ENCODE peak calls at places on chromosomes 3 and 15, in six cellular contexts. One of them, this sample, is unnamed. For H3K4me1, the result is how much of the 10 kb centered on the place peaks cover.

GRCh38 chr3:195119461-195120198 is 151.3 kb downstream of the XXYLT1 start:
- DNase-seq in IMR-90: peak
- DNase-seq in right cardiac atrium: peak
- DNase-seq in aorta: no peak
- DNase-seq in psoas muscle: no peak
- DNase-seq in fibroblast of lung: peak
- DNase-seq in this sample: no peak

GRCh38 chr3:11588338-11588737 is 55.4 kb downstream of the VGLL4 start:
- DNase-seq in IMR-90: no peak
- DNase-seq in right cardiac atrium: no peak
- DNase-seq in aorta: no peak
- DNase-seq in psoas muscle: no peak
- DNase-seq in fibroblast of lung: no peak
- DNase-seq in this sample: no peak

GRCh38 chr15:69543681-69544080 is 91.1 kb downstream of the RPLP1 start:
- DNase-seq in IMR-90: no peak
- DNase-seq in right cardiac atrium: no peak
- DNase-seq in aorta: no peak
- DNase-seq in psoas muscle: no peak
- DNase-seq in fibroblast of lung: no peak
- DNase-seq in this sample: no peak

GRCh38 chr3:171526869-171527268 is 66.7 kb upstream of the TNIK start:
- DNase-seq in IMR-90: peak
- DNase-seq in right cardiac atrium: no peak
- DNase-seq in aorta: no peak
- DNase-seq in psoas muscle: no peak
- DNase-seq in fibroblast of lung: peak
- DNase-seq in this sample: no peak

GRCh38 chr3:141699349-141699748 is 38.7 kb upstream of the RNF7 start:
- DNase-seq in IMR-90: peak
- DNase-seq in right cardiac atrium: no peak
- DNase-seq in aorta: no peak
- DNase-seq in psoas muscle: no peak
- DNase-seq in fibroblast of lung: no peak
- DNase-seq in this sample: no peak

GRCh38 chr3:13595001-13595421 is 46.1 kb downstream of the FBLN2 start:
- DNase-seq in IMR-90: no peak
- DNase-seq in right cardiac atrium: peak
- DNase-seq in aorta: no peak
- DNase-seq in psoas muscle: no peak
- DNase-seq in fibroblast of lung: no peak
- DNase-seq in this sample: no peak

GRCh38 chr3:141894524-141895176 is 18.2 kb downstream of the ATP1B3 start:
- DNase-seq in IMR-90: peak
- DNase-seq in right cardiac atrium: no peak
- DNase-seq in aorta: no peak
- DNase-seq in psoas muscle: no peak
- DNase-seq in fibroblast of lung: peak
- DNase-seq in this sample: peak

GRCh38 chr3:32882603-32883025 is 64.8 kb downstream of the TRIM71 start:
- DNase-seq in IMR-90: no peak
- DNase-seq in right cardiac atrium: no peak
- DNase-seq in aorta: no peak
- DNase-seq in psoas muscle: no peak
- DNase-seq in fibroblast of lung: no peak
- DNase-seq in this sample: no peak

GRCh38 chr15:100968043-100968966 is 49.1 kb downstream of the LRRK1 start:
- DNase-seq in IMR-90: peak
- DNase-seq in right cardiac atrium: no peak
- DNase-seq in aorta: no peak
- DNase-seq in psoas muscle: no peak
- DNase-seq in fibroblast of lung: no peak
- DNase-seq in this sample: peak

GRCh38 chr3:105844713-105845112 is 24.1 kb downstream of the CBLB start:
- DNase-seq in IMR-90: no peak
- DNase-seq in right cardiac atrium: no peak
- DNase-seq in aorta: no peak
- DNase-seq in psoas muscle: no peak
- DNase-seq in fibroblast of lung: no peak
- DNase-seq in this sample: no peak

GRCh38 chr3:123658118-123658859 is 73.4 kb upstream of the HACD2 start:
- DNase-seq in IMR-90: peak
- DNase-seq in right cardiac atrium: peak
- DNase-seq in aorta: peak
- DNase-seq in psoas muscle: peak
- DNase-seq in fibroblast of lung: peak
- DNase-seq in this sample: no peak

GRCh38 chr15:43206054-43206453 is 14.8 kb downstream of the EPB42 start:
- DNase-seq in IMR-90: no peak
- DNase-seq in right cardiac atrium: no peak
- DNase-seq in aorta: no peak
- DNase-seq in psoas muscle: no peak
- DNase-seq in fibroblast of lung: no peak
- DNase-seq in this sample: no peak

GRCh38 chr3:111218615-111219014 is 147.0 kb downstream of the NECTIN3 start:
- DNase-seq in IMR-90: no peak
- DNase-seq in right cardiac atrium: no peak
- DNase-seq in aorta: no peak
- DNase-seq in psoas muscle: no peak
- DNase-seq in fibroblast of lung: no peak
- DNase-seq in this sample: no peak

GRCh38 chr3:109480014-109480413 is 142.7 kb upstream of the DPPA4 start:
- DNase-seq in IMR-90: no peak
- DNase-seq in right cardiac atrium: no peak
- DNase-seq in aorta: no peak
- DNase-seq in psoas muscle: no peak
- DNase-seq in fibroblast of lung: no peak
- DNase-seq in this sample: no peak

GRCh38 chr15:60583946-60584345 is 105.0 kb upstream of the ICE2 start:
- DNase-seq in IMR-90: no peak
- DNase-seq in right cardiac atrium: no peak
- DNase-seq in aorta: no peak
- DNase-seq in psoas muscle: no peak
- DNase-seq in fibroblast of lung: no peak
- DNase-seq in this sample: no peak

GRCh38 chr3:84600703-84601225 is 358.0 kb upstream of the CADM2 start:
- DNase-seq in IMR-90: no peak
- DNase-seq in right cardiac atrium: no peak
- DNase-seq in aorta: no peak
- DNase-seq in psoas muscle: no peak
- DNase-seq in fibroblast of lung: no peak
- DNase-seq in this sample: no peak

GRCh38 chr3:72553298-72553697 is 294.9 kb downstream of the SHQ1 start:
- DNase-seq in IMR-90: no peak
- DNase-seq in right cardiac atrium: no peak
- DNase-seq in aorta: no peak
- DNase-seq in psoas muscle: no peak
- DNase-seq in fibroblast of lung: no peak
- DNase-seq in this sample: no peak

GRCh38 chr15:41502787-41503668 is 9.4 kb downstream of the ITPKA start:
- DNase-seq in IMR-90: no peak
- DNase-seq in right cardiac atrium: no peak
- DNase-seq in aorta: no peak
- DNase-seq in psoas muscle: no peak
- DNase-seq in fibroblast of lung: no peak
- DNase-seq in this sample: no peak

GRCh38 chr3:68256635-68257034 is 602.2 kb upstream of the SUCLG2 start:
- DNase-seq in IMR-90: no peak
- DNase-seq in right cardiac atrium: no peak
- DNase-seq in aorta: no peak
- DNase-seq in psoas muscle: no peak
- DNase-seq in fibroblast of lung: no peak
- DNase-seq in this sample: no peak

GRCh38 chr15:38683382-38684242 is 119.0 kb upstream of the RASGRP1 start:
- DNase-seq in IMR-90: peak
- DNase-seq in right cardiac atrium: peak
- DNase-seq in aorta: peak
- DNase-seq in psoas muscle: peak
- DNase-seq in fibroblast of lung: peak
- DNase-seq in this sample: no peak

GRCh38 chr3:134355416-134355815 is 18.8 kb downstream of the AMOTL2 start:
- DNase-seq in IMR-90: no peak
- DNase-seq in right cardiac atrium: peak
- DNase-seq in aorta: no peak
- DNase-seq in psoas muscle: no peak
- DNase-seq in fibroblast of lung: no peak
- DNase-seq in this sample: no peak

GRCh38 chr3:128297401-128298138 is 144.3 kb downstream of the EEFSEC start:
- DNase-seq in IMR-90: peak
- DNase-seq in right cardiac atrium: peak
- DNase-seq in aorta: no peak
- DNase-seq in psoas muscle: no peak
- DNase-seq in fibroblast of lung: no peak
- DNase-seq in this sample: peak

GRCh38 chr3:52495096-52495495 is at the start of gene STAB1:
- DNase-seq in IMR-90: no peak
- DNase-seq in right cardiac atrium: peak
- DNase-seq in aorta: peak
- DNase-seq in psoas muscle: peak
- DNase-seq in fibroblast of lung: no peak
- DNase-seq in this sample: no peak

GRCh38 chr3:173398111-173398479 is 551 bp downstream of the NLGN1 start:
- DNase-seq in IMR-90: no peak
- DNase-seq in right cardiac atrium: no peak
- DNase-seq in aorta: peak
- DNase-seq in psoas muscle: no peak
- DNase-seq in fibroblast of lung: no peak
- DNase-seq in this sample: peak

GRCh38 chr3:77420316-77420715 is 380.4 kb downstream of the ROBO2 start:
- DNase-seq in IMR-90: no peak
- DNase-seq in right cardiac atrium: no peak
- DNase-seq in aorta: no peak
- DNase-seq in psoas muscle: no peak
- DNase-seq in fibroblast of lung: no peak
- DNase-seq in this sample: no peak

DNA sequence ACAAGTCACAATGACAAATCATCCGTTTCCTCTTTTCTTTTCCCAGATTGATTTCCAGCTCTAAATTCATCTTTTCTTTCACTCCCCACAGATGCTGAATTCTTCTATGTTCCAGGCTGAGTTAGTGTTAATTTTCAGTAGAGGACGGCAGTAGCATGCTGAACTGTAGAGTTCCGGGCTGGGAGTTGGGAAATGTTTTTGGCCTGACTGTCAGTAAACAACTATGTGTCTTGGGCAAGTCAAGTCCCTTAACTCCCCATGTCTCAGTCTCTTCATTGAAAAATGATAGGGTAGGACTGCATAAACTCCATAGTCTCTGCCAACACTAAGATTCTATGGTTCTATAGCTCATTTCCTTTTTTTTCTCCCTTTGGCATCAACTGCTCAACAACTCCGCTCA is 333.9 kb downstream of the TIGIT start:
- DNase-seq in IMR-90: peak
- DNase-seq in right cardiac atrium: peak
- DNase-seq in aorta: peak
- DNase-seq in psoas muscle: peak
- DNase-seq in fibroblast of lung: peak
- DNase-seq in this sample: no peak
- H3K27ac ChIP-seq in IMR-90: no peak
- H3K27ac ChIP-seq in right cardiac atrium: no peak
- H3K27ac ChIP-seq in aorta: no peak
- H3K27ac ChIP-seq in psoas muscle: peak
- H3K27ac ChIP-seq in fibroblast of lung: no peak
- H3K27ac ChIP-seq in this sample: no peak

GRCh38 chr3:66539466-66539989 is 38.7 kb upstream of the LRIG1 start:
- DNase-seq in IMR-90: no peak
- DNase-seq in right cardiac atrium: no peak
- DNase-seq in aorta: no peak
- DNase-seq in psoas muscle: no peak
- DNase-seq in fibroblast of lung: no peak
- DNase-seq in this sample: no peak

GRCh38 chr3:66536791-66537190 is 36.0 kb upstream of the LRIG1 start:
- DNase-seq in IMR-90: no peak
- DNase-seq in right cardiac atrium: no peak
- DNase-seq in aorta: no peak
- DNase-seq in psoas muscle: no peak
- DNase-seq in fibroblast of lung: no peak
- DNase-seq in this sample: no peak

GRCh38 chr3:66542153-66542552 is 41.3 kb upstream of the LRIG1 start:
- DNase-seq in IMR-90: no peak
- DNase-seq in right cardiac atrium: no peak
- DNase-seq in aorta: no peak
- DNase-seq in psoas muscle: no peak
- DNase-seq in fibroblast of lung: no peak
- DNase-seq in this sample: no peak

GRCh38 chr3:66537735-66538134 is 36.9 kb upstream of the LRIG1 start:
- DNase-seq in IMR-90: no peak
- DNase-seq in right cardiac atrium: no peak
- DNase-seq in aorta: no peak
- DNase-seq in psoas muscle: no peak
- DNase-seq in fibroblast of lung: no peak
- DNase-seq in this sample: no peak

GRCh38 chr3:66538390-66538789 is 37.6 kb upstream of the LRIG1 start:
- DNase-seq in IMR-90: no peak
- DNase-seq in right cardiac atrium: no peak
- DNase-seq in aorta: no peak
- DNase-seq in psoas muscle: no peak
- DNase-seq in fibroblast of lung: no peak
- DNase-seq in this sample: no peak
- H3K4me1 ChIP-seq in IMR-90: under half
- H3K4me1 ChIP-seq in right cardiac atrium: under half
- H3K4me1 ChIP-seq in aorta: under half
- H3K4me1 ChIP-seq in psoas muscle: under half
- H3K4me1 ChIP-seq in fibroblast of lung: under half
- H3K4me1 ChIP-seq in this sample: under half

GRCh38 chr15:82709421-82710207 is at the start of gene AP3B2:
- DNase-seq in IMR-90: peak
- DNase-seq in right cardiac atrium: peak
- DNase-seq in aorta: peak
- DNase-seq in psoas muscle: peak
- DNase-seq in fibroblast of lung: peak
- DNase-seq in this sample: peak
- H3K27ac ChIP-seq in IMR-90: no peak
- H3K27ac ChIP-seq in right cardiac atrium: no peak
- H3K27ac ChIP-seq in aorta: no peak
- H3K27ac ChIP-seq in psoas muscle: no peak
- H3K27ac ChIP-seq in fibroblast of lung: no peak
- H3K27ac ChIP-seq in this sample: no peak

GRCh38 chr3:102091358-102091757 is 242.0 kb downstream of the NFKBIZ start:
- DNase-seq in IMR-90: no peak
- DNase-seq in right cardiac atrium: no peak
- DNase-seq in aorta: no peak
- DNase-seq in psoas muscle: no peak
- DNase-seq in fibroblast of lung: no peak
- DNase-seq in this sample: no peak
- H3K4me1 ChIP-seq in IMR-90: under half
- H3K4me1 ChIP-seq in right cardiac atrium: under half
- H3K4me1 ChIP-seq in aorta: under half
- H3K4me1 ChIP-seq in psoas muscle: under half
- H3K4me1 ChIP-seq in fibroblast of lung: under half
- H3K4me1 ChIP-seq in this sample: under half